ENCODE peak calls at places on chromosomes 11 and 22, in six cellular contexts. X is left lung, M is cardiac muscle cell, O is OCI-LY7, H is A549, F is heart right ventricle. G is an unnamed sample.

GRCh38 chr11:110490886-110491285 is 61.1 kb downstream of the FDX1 start:
- DNase-seq in O (no peak), F (no peak), X (no peak), H (peak), M (peak), G (no peak)

GRCh38 chr11:78406568-78407196 is 10.9 kb downstream of the GAB2 start:
- DNase-seq in X (no peak), F (no peak), M (no peak), H (no peak), O (no peak), G (no peak)

GRCh38 chr11:74380746-74381439 is 17.3 kb downstream of the PGM2L1 start:
- DNase-seq in H (no peak), O (no peak), F (no peak), X (no peak), M (no peak), G (no peak)

GRCh38 chr22:43276311-43276710 is 66.9 kb downstream of the SCUBE1 start:
- DNase-seq in M (no peak), F (no peak), H (no peak), X (no peak), O (no peak), G (no peak)

GRCh38 chr11:65489061-65489705 is 9.7 kb upstream of the MALAT1 start:
- DNase-seq in H (no peak), M (peak), X (no peak), F (peak), O (no peak), G (peak)

GRCh38 chr11:11742486-11742885 is 99.3 kb upstream of the USP47 start:
- DNase-seq in O (no peak), H (no peak), F (no peak), M (no peak), X (no peak), G (no peak)

GRCh38 chr22:22957090-22957489 is 69.5 kb downstream of the IGLL5 start:
- DNase-seq in H (no peak), X (no peak), O (no peak), M (no peak), F (no peak), G (no peak)

GRCh38 chr11:112085822-112086421 is 634 bp downstream of the TIMM8B start:
- DNase-seq in H (peak), F (no peak), O (peak), M (peak), X (no peak), G (peak)

GRCh38 chr11:104623518-104623917 is 274.7 kb downstream of the CASP12 start:
- DNase-seq in X (no peak), O (no peak), M (peak), H (no peak), F (no peak), G (no peak)

GRCh38 chr11:19552684-19553083 is 160.0 kb upstream of the NAV2 start:
- DNase-seq in O (no peak), H (no peak), M (no peak), F (no peak), X (no peak), G (no peak)

GRCh38 chr11:128291835-128292234 is 295.5 kb downstream of the ETS1 start:
- DNase-seq in M (no peak), H (no peak), X (no peak), O (peak), F (no peak), G (no peak)

GRCh38 chr11:11996321-11997174 is 11.9 kb downstream of the DKK3 start:
- DNase-seq in F (no peak), X (no peak), O (no peak), H (no peak), M (no peak), G (no peak)

GRCh38 chr11:1197886-1198765 is 24.7 kb upstream of the MUC5B start:
- DNase-seq in X (peak), H (no peak), O (no peak), M (no peak), F (no peak), G (no peak)

GRCh38 chr22:24706050-24706449 is 68.5 kb downstream of the PIWIL3 start:
- DNase-seq in H (no peak), X (no peak), F (no peak), M (peak), O (no peak), G (no peak)

GRCh38 chr11:36239636-36240035 is 49.6 kb downstream of the COMMD9 start:
- DNase-seq in F (no peak), O (no peak), H (no peak), M (no peak), X (no peak), G (no peak)

GRCh38 chr11:77994434-77995362 is at the start of gene INTS4:
- DNase-seq in M (peak), H (peak), O (peak), F (peak), X (peak), G (peak)

GRCh38 chr11:102309621-102310541 is 7.4 kb upstream of the BIRC3 start:
- DNase-seq in M (no peak), O (no peak), H (no peak), F (no peak), X (no peak), G (no peak)

GRCh38 chr11:133500936-133501335 is 31.4 kb downstream of the OPCML start:
- DNase-seq in O (no peak), F (no peak), H (no peak), M (no peak), X (no peak), G (no peak)

GRCh38 chr11:64611176-64611575 is 20.2 kb downstream of the SLC22A12 start:
- DNase-seq in X (no peak), M (no peak), O (no peak), F (no peak), H (no peak), G (no peak)

GRCh38 chr11:65565624-65566453 is 4.4 kb upstream of the ZNRD2 start:
- DNase-seq in O (no peak), X (no peak), H (no peak), M (no peak), F (no peak), G (no peak)

GRCh38 chr11:17649696-17650600 is 69.4 kb upstream of the MYOD1 start:
- DNase-seq in H (no peak), X (no peak), F (no peak), O (no peak), M (peak), G (no peak)

GRCh38 chr11:94151903-94152677 is 23.4 kb downstream of the PANX1 start:
- DNase-seq in F (peak), M (peak), O (no peak), H (peak), X (no peak), G (peak)

GRCh38 chr11:130712480-130712879 is 203.8 kb downstream of the SNX19 start:
- DNase-seq in X (no peak), M (no peak), F (no peak), O (no peak), H (no peak), G (no peak)

GRCh38 chr11:84558085-84558905 is 1068.8 kb downstream of the DLG2 start:
- DNase-seq in X (no peak), F (peak), O (peak), H (peak), M (peak), G (peak)

GRCh38 chr11:63907808-63908530 is 9.0 kb downstream of the RCOR2 start:
- DNase-seq in F (no peak), O (no peak), H (no peak), X (no peak), M (no peak), G (no peak)

GRCh38 chr11:1749787-1750351 is 526 bp downstream of the IFITM10 start:
- DNase-seq in X (no peak), M (peak), O (no peak), F (no peak), H (peak), G (peak)

GRCh38 chr22:23175817-23176644 is 4.3 kb upstream of the BCR start:
- DNase-seq in X (no peak), O (peak), H (no peak), M (no peak), F (no peak), G (no peak)

GRCh38 chr11:31797227-31798056 is 13.7 kb downstream of the PAX6 start:
- DNase-seq in X (no peak), H (no peak), F (no peak), O (no peak), M (no peak), G (no peak)

GRCh38 chr11:103358251-103358650 is 249.0 kb downstream of the DYNC2H1 start:
- DNase-seq in M (no peak), F (no peak), H (no peak), O (no peak), X (no peak), G (no peak)

GRCh38 chr11:38818720-38819119 is 2220.7 kb upstream of the RAG2 start:
- DNase-seq in H (no peak), X (no peak), M (no peak), O (no peak), F (no peak), G (no peak)

GRCh38 chr11:36475192-36475591 is 34.9 kb downstream of the TRAF6 start:
- DNase-seq in M (no peak), H (no peak), O (no peak), F (no peak), X (no peak), G (no peak)

GRCh38 chr11:78426845-78427244 is 9.2 kb upstream of the GAB2 start:
- DNase-seq in H (no peak), M (no peak), O (no peak), F (no peak), X (no peak), G (no peak)

GRCh38 chr11:88480217-88480616 is 142.7 kb upstream of the CTSC start:
- DNase-seq in F (no peak), M (peak), O (no peak), H (no peak), X (no peak), G (peak)

GRCh38 chr11:112785717-112786116 is 175.5 kb upstream of the NCAM1 start:
- DNase-seq in X (no peak), F (peak), M (peak), O (no peak), H (no peak), G (peak)

GRCh38 chr22:17154971-17155370 is 4.1 kb downstream of the HDHD5 start:
- DNase-seq in H (no peak), F (no peak), O (no peak), M (no peak), X (no peak), G (no peak)

GRCh38 chr11:102530558-102530957 is at the start of gene MMP7:
- DNase-seq in M (peak), H (peak), X (peak), O (no peak), F (no peak), G (no peak)

GRCh38 chr11:129230006-129230405 is 37.9 kb upstream of the ARHGAP32 start:
- DNase-seq in X (no peak), H (no peak), M (peak), F (no peak), O (no peak), G (no peak)

GRCh38 chr22:33909906-33910305 is 10.4 kb downstream of the LARGE1 start:
- DNase-seq in F (no peak), H (no peak), M (peak), X (no peak), O (no peak), G (no peak)

GRCh38 chr22:43876866-43877509 is 14.7 kb upstream of the SULT4A1 start:
- DNase-seq in H (no peak), M (no peak), F (no peak), X (peak), O (no peak), G (no peak)

GRCh38 chr11:6656936-6657335 is 1.3 kb upstream of the DCHS1 start:
- DNase-seq in H (no peak), X (no peak), M (no peak), F (no peak), O (no peak), G (no peak)

GRCh38 chr22:37119872-37120271 is 10.4 kb upstream of the TMPRSS6 start:
- DNase-seq in H (no peak), F (no peak), M (no peak), X (no peak), O (no peak), G (no peak)

GRCh38 chr22:37123649-37124048 is 14.1 kb upstream of the TMPRSS6 start:
- DNase-seq in F (no peak), X (no peak), O (no peak), M (no peak), H (no peak), G (no peak)

GRCh38 chr22:37120569-37121340 is 11.2 kb upstream of the TMPRSS6 start:
- DNase-seq in X (no peak), F (no peak), M (no peak), O (no peak), H (no peak), G (no peak)

GRCh38 chr22:37122598-37123180 is 13.2 kb upstream of the TMPRSS6 start:
- DNase-seq in X (no peak), H (no peak), F (no peak), M (no peak), O (no peak), G (no peak)

GRCh38 chr22:37121887-37122591 is 12.5 kb upstream of the TMPRSS6 start:
- DNase-seq in F (no peak), H (no peak), M (peak), O (peak), X (peak), G (peak)
- TF ChIP-seq CTCF in F (no peak), H (no peak), M (no peak), O (no peak), X (no peak), G (no peak)

DNA sequence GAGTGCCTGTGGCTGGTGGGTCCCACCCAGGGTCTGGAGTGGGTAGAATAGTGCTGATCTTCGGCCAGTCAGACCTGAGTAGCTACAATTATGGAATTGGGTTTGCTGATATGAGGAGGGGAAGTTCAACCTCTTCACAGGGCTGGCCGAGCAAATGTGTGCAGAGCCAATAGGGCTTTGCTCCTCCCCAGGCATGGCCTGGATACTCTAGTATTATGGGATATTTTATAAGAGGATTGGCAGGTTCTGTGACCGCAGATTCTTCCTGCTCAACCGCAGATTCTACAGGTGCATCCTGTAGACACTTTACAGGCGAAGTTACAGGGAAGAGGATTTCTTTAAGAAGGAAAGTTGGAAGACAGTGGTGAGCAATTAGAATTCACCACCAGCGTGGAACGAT is 44.3 kb downstream of the TBC1D22A start:
- DNase-seq in O (no peak), F (no peak), H (no peak), M (no peak), X (no peak), G (no peak)
- H3K27ac ChIP-seq in O (no peak), F (no peak), H (no peak), M (no peak), X (no peak), G (no peak)

GRCh38 chr11:122095950-122096942 is 19.8 kb downstream of the BLID start:
- DNase-seq in H (no peak), M (peak), X (no peak), O (no peak), F (no peak), G (no peak)
- H3K4me3 ChIP-seq in H (no peak), M (no peak), X (no peak), O (no peak), F (no peak), G (no peak)

GRCh38 chr11:27718853-27719574 is 18.8 kb upstream of the BDNF start:
- DNase-seq in M (peak), X (no peak), F (peak), H (peak), O (no peak), G (peak)

GRCh38 chr11:27719575-27719925 is 19.3 kb upstream of the BDNF start:
- DNase-seq in M (no peak), O (no peak), X (no peak), H (no peak), F (no peak), G (no peak)

GRCh38 chr11:27721505-27722116 is 21.4 kb upstream of the BDNF start:
- DNase-seq in O (no peak), X (no peak), H (no peak), F (no peak), M (no peak), G (no peak)

GRCh38 chr11:27722117-27722844 is 22.0 kb upstream of the BDNF start:
- DNase-seq in F (no peak), M (peak), X (no peak), H (peak), O (no peak), G (peak)

GRCh38 chr11:27720277-27720830 is 20.1 kb upstream of the BDNF start:
- DNase-seq in M (peak), X (no peak), O (no peak), F (peak), H (peak), G (peak)
- TF ChIP-seq CTCF in M (peak), X (no peak), O (no peak), F (no peak), H (peak), G (no peak)

DNA sequence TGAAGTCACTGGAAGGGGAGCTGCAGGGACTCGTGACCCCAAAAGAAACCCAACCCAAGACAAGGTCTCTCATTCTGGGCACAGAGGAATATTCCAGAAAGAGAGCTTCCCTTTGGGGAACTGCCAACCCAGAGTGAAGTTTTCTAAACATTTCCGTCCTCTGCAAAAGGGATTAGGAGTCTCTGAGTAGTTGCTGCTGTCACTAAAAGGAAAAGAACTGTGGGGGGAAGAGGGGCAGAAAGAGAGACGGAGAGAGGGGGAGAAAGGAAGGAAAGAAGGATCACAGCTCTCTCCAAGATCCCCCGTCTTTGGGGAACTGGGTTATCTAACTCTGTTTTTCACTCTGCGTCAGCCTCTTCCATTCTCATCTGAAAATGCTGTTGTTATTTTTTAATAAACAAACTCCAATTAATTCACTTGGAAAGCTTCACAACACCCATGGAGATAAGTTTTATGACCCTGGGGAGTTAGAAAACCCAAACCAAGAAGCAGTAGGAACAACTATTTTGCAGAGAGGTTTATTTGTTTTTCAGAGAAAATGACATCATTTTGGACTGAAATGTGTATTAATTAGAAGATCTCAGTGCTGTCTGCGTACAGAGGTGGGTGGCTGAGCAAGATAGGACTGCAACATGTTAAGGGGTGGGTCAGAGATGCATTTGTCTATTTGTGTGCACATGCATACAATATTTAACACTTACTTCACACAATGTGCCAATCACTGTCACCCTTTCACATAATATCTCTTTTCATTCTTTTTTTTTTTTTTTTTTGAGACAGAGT is 918 bp downstream of the SCGB1A1 start:
- DNase-seq in F (no peak), X (no peak), M (no peak), H (no peak), O (no peak), G (no peak)
- H3K27ac ChIP-seq in F (peak), X (peak), M (no peak), H (no peak), O (no peak), G (no peak)

GRCh38 chr11:45423036-45423435 is 136.9 kb upstream of the SYT13 start:
- DNase-seq in H (no peak), F (no peak), X (no peak), M (no peak), O (no peak), G (peak)
- H3K4me3 ChIP-seq in H (no peak), F (no peak), X (no peak), M (no peak), O (no peak), G (no peak)

G was measured in adrenal gland.